ENCODE peak calls at places on chromosomes 5 and 9, in nine cellular contexts. V is HuH-7; W is ELR; Q is AG10803; S is astrocyte; J is Daoy; Z is fibroblast of lung; U is activated naive CD4-positive, alpha-beta T cell; B is stimulated activated CD8-positive, alpha-beta memory T cell treated with anti-CD3 and anti-CD28 coated beads, Interleukin-4, amount 100 ng/mL, for 24 hours. F is an unnamed sample.

GRCh38 chr5:173123416-173123815 is 20.9 kb upstream of the BNIP1 start:
- DNase-seq in V (peak; percentile 68), W (no peak), Q (peak; percentile 44), S (peak; percentile 14), J (no peak), Z (peak; percentile 92), U (no peak), B (no peak), F (no peak)

GRCh38 chr5:115419794-115420585 is 123.5 kb upstream of the CCDC112 start:
- DNase-seq in V (no peak), W (peak; percentile 96), Q (peak; percentile 93), S (peak; percentile 97), J (peak; percentile 81), Z (peak; percentile 96), U (no peak), B (no peak), F (no peak)

GRCh38 chr5:76210946-76211345 is 127.8 kb downstream of the SV2C start:
- DNase-seq in V (no peak), W (no peak), Q (no peak), S (no peak), J (no peak), Z (no peak), U (no peak), B (no peak), F (no peak)

GRCh38 chr5:132268698-132269551 is 11.4 kb downstream of the PDLIM4 start:
- DNase-seq in V (no peak), W (peak; percentile 54), Q (peak; percentile 85), S (peak; percentile 48), J (peak; percentile 74), Z (peak; percentile 53), U (no peak), B (no peak), F (no peak)

GRCh38 chr5:110048508-110048907 is 358.8 kb downstream of the MAN2A1 start:
- DNase-seq in V (no peak), W (no peak), Q (no peak), S (no peak), J (no peak), Z (no peak), U (no peak), B (no peak), F (no peak)

GRCh38 chr9:109156705-109157104 is 10.3 kb downstream of the FRRS1L start:
- DNase-seq in V (no peak), W (no peak), Q (no peak), S (no peak), J (no peak), Z (no peak), U (no peak), B (no peak), F (no peak)

GRCh38 chr5:11555171-11555570 is 349.1 kb downstream of the CTNND2 start:
- DNase-seq in V (no peak), W (no peak), Q (no peak), S (no peak), J (no peak), Z (no peak), U (no peak), B (no peak), F (no peak)

GRCh38 chr5:150434502-150434901 is 15.0 kb downstream of the RPS14 start:
- DNase-seq in V (no peak), W (peak; percentile 79), Q (peak; percentile 86), S (peak; percentile 72), J (peak; percentile 43), Z (peak; percentile 94), U (no peak), B (no peak), F (no peak)

F was measured in progenitor cell of endocrine pancreas.